ENCODE peak calls at places on chromosomes 5 and 9, in nine cellular contexts. One of them, this sample, is unnamed.

GRCh38 chr5:137997726-137998213 is 35.1 kb downstream of the FAM13B start:
- DNase-seq in IMR-90: peak
- DNase-seq in epithelial cell of esophagus: no peak
- DNase-seq in AG09319: no peak
- DNase-seq in CD4-positive, alpha-beta T cell: no peak
- DNase-seq in fibroblast of lung: peak
- DNase-seq in H9: no peak
- DNase-seq in foreskin fibroblast: no peak
- DNase-seq in fibroblast of pulmonary artery: no peak
- DNase-seq in this sample: no peak

GRCh38 chr9:130459151-130459550 is 14.4 kb downstream of the ASS1 start:
- DNase-seq in IMR-90: peak
- DNase-seq in epithelial cell of esophagus: no peak
- DNase-seq in AG09319: no peak
- DNase-seq in CD4-positive, alpha-beta T cell: no peak
- DNase-seq in fibroblast of lung: no peak
- DNase-seq in H9: no peak
- DNase-seq in foreskin fibroblast: no peak
- DNase-seq in fibroblast of pulmonary artery: peak
- DNase-seq in this sample: no peak

GRCh38 chr9:10479172-10479571 is 133.6 kb downstream of the PTPRD start:
- DNase-seq in IMR-90: no peak
- DNase-seq in epithelial cell of esophagus: peak
- DNase-seq in AG09319: no peak
- DNase-seq in CD4-positive, alpha-beta T cell: no peak
- DNase-seq in fibroblast of lung: no peak
- DNase-seq in H9: no peak
- DNase-seq in foreskin fibroblast: no peak
- DNase-seq in fibroblast of pulmonary artery: no peak
- DNase-seq in this sample: no peak

GRCh38 chr5:144156767-144157171 is 13.7 kb downstream of the YIPF5 start:
- DNase-seq in IMR-90: peak
- DNase-seq in epithelial cell of esophagus: peak
- DNase-seq in AG09319: no peak
- DNase-seq in CD4-positive, alpha-beta T cell: no peak
- DNase-seq in fibroblast of lung: no peak
- DNase-seq in H9: no peak
- DNase-seq in foreskin fibroblast: peak
- DNase-seq in fibroblast of pulmonary artery: peak
- DNase-seq in this sample: no peak

GRCh38 chr5:126961702-126962101 is 68.7 kb downstream of the MARCHF3 start:
- DNase-seq in IMR-90: peak
- DNase-seq in epithelial cell of esophagus: peak
- DNase-seq in AG09319: peak
- DNase-seq in CD4-positive, alpha-beta T cell: no peak
- DNase-seq in fibroblast of lung: peak
- DNase-seq in H9: no peak
- DNase-seq in foreskin fibroblast: peak
- DNase-seq in fibroblast of pulmonary artery: peak
- DNase-seq in this sample: no peak

GRCh38 chr9:15115702-15116639 is 191.0 kb downstream of the TTC39B start:
- DNase-seq in IMR-90: no peak
- DNase-seq in epithelial cell of esophagus: no peak
- DNase-seq in AG09319: no peak
- DNase-seq in CD4-positive, alpha-beta T cell: no peak
- DNase-seq in fibroblast of lung: peak
- DNase-seq in H9: no peak
- DNase-seq in foreskin fibroblast: peak
- DNase-seq in fibroblast of pulmonary artery: no peak
- DNase-seq in this sample: no peak

GRCh38 chr5:171272996-171273970 is 35.8 kb upstream of the TLX3 start:
- DNase-seq in IMR-90: peak
- DNase-seq in epithelial cell of esophagus: peak
- DNase-seq in AG09319: no peak
- DNase-seq in CD4-positive, alpha-beta T cell: no peak
- DNase-seq in fibroblast of lung: peak
- DNase-seq in H9: peak
- DNase-seq in foreskin fibroblast: peak
- DNase-seq in fibroblast of pulmonary artery: peak
- DNase-seq in this sample: peak

GRCh38 chr9:77834898-77835505 is 186.9 kb upstream of the GNA14 start:
- DNase-seq in IMR-90: no peak
- DNase-seq in epithelial cell of esophagus: no peak
- DNase-seq in AG09319: no peak
- DNase-seq in CD4-positive, alpha-beta T cell: no peak
- DNase-seq in fibroblast of lung: no peak
- DNase-seq in H9: no peak
- DNase-seq in foreskin fibroblast: no peak
- DNase-seq in fibroblast of pulmonary artery: no peak
- DNase-seq in this sample: no peak

GRCh38 chr5:135739383-135739961 is 95.0 kb upstream of the SLC25A48 start:
- DNase-seq in IMR-90: no peak
- DNase-seq in epithelial cell of esophagus: peak
- DNase-seq in AG09319: no peak
- DNase-seq in CD4-positive, alpha-beta T cell: no peak
- DNase-seq in fibroblast of lung: peak
- DNase-seq in H9: peak
- DNase-seq in foreskin fibroblast: peak
- DNase-seq in fibroblast of pulmonary artery: no peak
- DNase-seq in this sample: no peak

GRCh38 chr9:98455957-98456621 is 200.6 kb upstream of the TBC1D2 start:
- DNase-seq in IMR-90: peak
- DNase-seq in epithelial cell of esophagus: peak
- DNase-seq in AG09319: no peak
- DNase-seq in CD4-positive, alpha-beta T cell: no peak
- DNase-seq in fibroblast of lung: peak
- DNase-seq in H9: no peak
- DNase-seq in foreskin fibroblast: peak
- DNase-seq in fibroblast of pulmonary artery: peak
- DNase-seq in this sample: no peak

GRCh38 chr5:89327621-89328020 is 444.6 kb upstream of the MEF2C start:
- DNase-seq in IMR-90: no peak
- DNase-seq in epithelial cell of esophagus: no peak
- DNase-seq in AG09319: no peak
- DNase-seq in CD4-positive, alpha-beta T cell: no peak
- DNase-seq in fibroblast of lung: peak
- DNase-seq in H9: no peak
- DNase-seq in foreskin fibroblast: peak
- DNase-seq in fibroblast of pulmonary artery: no peak
- DNase-seq in this sample: no peak

GRCh38 chr5:133319905-133320520 is 268.2 kb downstream of the HSPA4 start:
- DNase-seq in IMR-90: no peak
- DNase-seq in epithelial cell of esophagus: peak
- DNase-seq in AG09319: no peak
- DNase-seq in CD4-positive, alpha-beta T cell: no peak
- DNase-seq in fibroblast of lung: no peak
- DNase-seq in H9: no peak
- DNase-seq in foreskin fibroblast: no peak
- DNase-seq in fibroblast of pulmonary artery: peak
- DNase-seq in this sample: no peak
- TF ChIP-seq CTCF in IMR-90: peak
- TF ChIP-seq CTCF in epithelial cell of esophagus: peak
- TF ChIP-seq CTCF in AG09319: no peak
- TF ChIP-seq CTCF in CD4-positive, alpha-beta T cell: no peak
- TF ChIP-seq CTCF in fibroblast of lung: no peak
- TF ChIP-seq CTCF in H9: peak
- TF ChIP-seq CTCF in foreskin fibroblast: no peak
- TF ChIP-seq CTCF in fibroblast of pulmonary artery: peak
- TF ChIP-seq CTCF in this sample: peak

DNA sequence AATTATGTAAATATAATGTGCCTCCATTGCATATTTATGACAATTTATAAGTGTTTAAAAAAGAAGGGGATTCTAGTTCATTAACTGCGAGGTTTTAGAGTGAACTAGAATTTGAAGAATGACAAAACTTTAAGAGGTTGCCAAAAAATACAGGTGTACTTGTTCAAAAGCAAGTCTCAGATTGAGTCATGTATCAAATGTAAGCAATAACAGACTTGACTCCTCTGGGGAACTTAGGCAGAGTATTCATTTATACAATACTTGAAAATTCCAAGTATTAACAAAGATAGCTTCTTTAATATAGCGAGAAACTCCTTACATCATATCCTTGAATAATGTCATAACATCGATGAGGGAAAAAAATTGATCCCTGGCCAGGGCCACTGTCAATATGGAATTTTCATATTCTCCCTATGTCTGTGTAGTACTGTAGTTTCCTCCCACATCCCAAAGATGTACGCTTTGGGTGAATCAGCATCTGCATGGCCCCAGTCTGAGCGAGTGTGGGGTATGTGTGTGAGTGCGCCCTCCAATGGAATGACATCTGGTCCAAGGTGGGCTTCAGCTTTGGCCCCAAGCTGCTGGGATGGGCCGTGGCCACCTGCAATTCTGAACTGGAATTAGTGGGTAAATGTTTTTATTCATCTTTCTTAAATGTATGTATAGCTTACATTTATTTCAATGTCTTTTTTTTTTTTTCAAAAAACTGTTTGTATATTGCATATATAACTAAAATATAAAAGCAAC is 70.1 kb downstream of the RIC1 start:
- DNase-seq in IMR-90: peak
- DNase-seq in epithelial cell of esophagus: peak
- DNase-seq in AG09319: no peak
- DNase-seq in CD4-positive, alpha-beta T cell: no peak
- DNase-seq in fibroblast of lung: peak
- DNase-seq in H9: no peak
- DNase-seq in foreskin fibroblast: peak
- DNase-seq in fibroblast of pulmonary artery: peak
- DNase-seq in this sample: no peak
- TF ChIP-seq CTCF in IMR-90: no peak
- TF ChIP-seq CTCF in epithelial cell of esophagus: no peak
- TF ChIP-seq CTCF in AG09319: no peak
- TF ChIP-seq CTCF in CD4-positive, alpha-beta T cell: no peak
- TF ChIP-seq CTCF in fibroblast of lung: no peak
- TF ChIP-seq CTCF in H9: no peak
- TF ChIP-seq CTCF in foreskin fibroblast: no peak
- TF ChIP-seq CTCF in fibroblast of pulmonary artery: no peak
- TF ChIP-seq CTCF in this sample: no peak

GRCh38 chr5:123360910-123361309 is 62.3 kb downstream of the CEP120 start:
- DNase-seq in IMR-90: no peak
- DNase-seq in epithelial cell of esophagus: no peak
- DNase-seq in AG09319: no peak
- DNase-seq in CD4-positive, alpha-beta T cell: no peak
- DNase-seq in fibroblast of lung: no peak
- DNase-seq in H9: no peak
- DNase-seq in foreskin fibroblast: no peak
- DNase-seq in fibroblast of pulmonary artery: no peak
- DNase-seq in this sample: no peak

GRCh38 chr5:123367739-123368138 is 55.5 kb downstream of the CEP120 start:
- DNase-seq in IMR-90: peak
- DNase-seq in epithelial cell of esophagus: peak
- DNase-seq in AG09319: no peak
- DNase-seq in CD4-positive, alpha-beta T cell: no peak
- DNase-seq in fibroblast of lung: peak
- DNase-seq in H9: no peak
- DNase-seq in foreskin fibroblast: peak
- DNase-seq in fibroblast of pulmonary artery: peak
- DNase-seq in this sample: no peak

GRCh38 chr5:123359866-123360569 is 63.2 kb downstream of the CEP120 start:
- DNase-seq in IMR-90: no peak
- DNase-seq in epithelial cell of esophagus: no peak
- DNase-seq in AG09319: peak
- DNase-seq in CD4-positive, alpha-beta T cell: no peak
- DNase-seq in fibroblast of lung: peak
- DNase-seq in H9: no peak
- DNase-seq in foreskin fibroblast: peak
- DNase-seq in fibroblast of pulmonary artery: no peak
- DNase-seq in this sample: no peak

GRCh38 chr5:123365163-123365562 is 58.0 kb downstream of the CEP120 start:
- DNase-seq in IMR-90: peak
- DNase-seq in epithelial cell of esophagus: no peak
- DNase-seq in AG09319: no peak
- DNase-seq in CD4-positive, alpha-beta T cell: no peak
- DNase-seq in fibroblast of lung: peak
- DNase-seq in H9: no peak
- DNase-seq in foreskin fibroblast: no peak
- DNase-seq in fibroblast of pulmonary artery: peak
- DNase-seq in this sample: no peak

DNA sequence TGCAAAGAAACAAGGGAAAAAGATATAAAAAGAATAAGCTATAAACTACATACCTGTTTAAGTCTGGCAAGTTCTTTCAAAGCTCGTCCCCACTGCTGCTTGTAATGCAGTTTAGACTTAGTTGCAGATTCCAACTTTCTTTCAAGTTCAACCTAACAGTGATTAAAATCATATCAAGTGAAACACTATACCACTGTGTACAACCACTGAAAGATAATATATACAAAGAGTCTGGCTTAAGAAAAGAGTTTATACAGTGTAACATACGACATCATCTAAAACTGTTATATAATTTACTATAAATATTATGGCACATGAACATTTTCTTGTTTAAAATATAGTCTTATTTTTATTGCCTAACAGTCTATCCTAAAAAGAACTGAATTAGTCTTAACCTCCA is 58.8 kb downstream of the CEP120 start:
- DNase-seq in IMR-90: peak
- DNase-seq in epithelial cell of esophagus: no peak
- DNase-seq in AG09319: no peak
- DNase-seq in CD4-positive, alpha-beta T cell: no peak
- DNase-seq in fibroblast of lung: peak
- DNase-seq in H9: no peak
- DNase-seq in foreskin fibroblast: no peak
- DNase-seq in fibroblast of pulmonary artery: no peak
- DNase-seq in this sample: no peak
- TF ChIP-seq CTCF in IMR-90: no peak
- TF ChIP-seq CTCF in epithelial cell of esophagus: no peak
- TF ChIP-seq CTCF in AG09319: no peak
- TF ChIP-seq CTCF in CD4-positive, alpha-beta T cell: no peak
- TF ChIP-seq CTCF in fibroblast of lung: no peak
- TF ChIP-seq CTCF in H9: no peak
- TF ChIP-seq CTCF in foreskin fibroblast: no peak
- TF ChIP-seq CTCF in fibroblast of pulmonary artery: no peak
- TF ChIP-seq CTCF in this sample: no peak

GRCh38 chr5:112247930-112248329 is 171.1 kb downstream of the EPB41L4A start:
- DNase-seq in IMR-90: no peak
- DNase-seq in epithelial cell of esophagus: no peak
- DNase-seq in AG09319: no peak
- DNase-seq in CD4-positive, alpha-beta T cell: no peak
- DNase-seq in fibroblast of lung: no peak
- DNase-seq in H9: no peak
- DNase-seq in foreskin fibroblast: no peak
- DNase-seq in fibroblast of pulmonary artery: no peak
- DNase-seq in this sample: no peak

GRCh38 chr5:112240011-112240410 is 179.1 kb downstream of the EPB41L4A start:
- DNase-seq in IMR-90: peak
- DNase-seq in epithelial cell of esophagus: no peak
- DNase-seq in AG09319: no peak
- DNase-seq in CD4-positive, alpha-beta T cell: no peak
- DNase-seq in fibroblast of lung: peak
- DNase-seq in H9: no peak
- DNase-seq in foreskin fibroblast: no peak
- DNase-seq in fibroblast of pulmonary artery: no peak
- DNase-seq in this sample: peak

GRCh38 chr5:112248643-112249042 is 170.4 kb downstream of the EPB41L4A start:
- DNase-seq in IMR-90: no peak
- DNase-seq in epithelial cell of esophagus: no peak
- DNase-seq in AG09319: no peak
- DNase-seq in CD4-positive, alpha-beta T cell: no peak
- DNase-seq in fibroblast of lung: no peak
- DNase-seq in H9: no peak
- DNase-seq in foreskin fibroblast: no peak
- DNase-seq in fibroblast of pulmonary artery: no peak
- DNase-seq in this sample: no peak

GRCh38 chr5:112250551-112250950 is 168.5 kb downstream of the EPB41L4A start:
- DNase-seq in IMR-90: no peak
- DNase-seq in epithelial cell of esophagus: no peak
- DNase-seq in AG09319: no peak
- DNase-seq in CD4-positive, alpha-beta T cell: no peak
- DNase-seq in fibroblast of lung: no peak
- DNase-seq in H9: no peak
- DNase-seq in foreskin fibroblast: no peak
- DNase-seq in fibroblast of pulmonary artery: no peak
- DNase-seq in this sample: no peak

GRCh38 chr5:112245616-112246015 is 173.5 kb downstream of the EPB41L4A start:
- DNase-seq in IMR-90: no peak
- DNase-seq in epithelial cell of esophagus: no peak
- DNase-seq in AG09319: no peak
- DNase-seq in CD4-positive, alpha-beta T cell: no peak
- DNase-seq in fibroblast of lung: no peak
- DNase-seq in H9: peak
- DNase-seq in foreskin fibroblast: no peak
- DNase-seq in fibroblast of pulmonary artery: no peak
- DNase-seq in this sample: no peak
- TF ChIP-seq CTCF in IMR-90: no peak
- TF ChIP-seq CTCF in epithelial cell of esophagus: no peak
- TF ChIP-seq CTCF in AG09319: no peak
- TF ChIP-seq CTCF in CD4-positive, alpha-beta T cell: no peak
- TF ChIP-seq CTCF in fibroblast of lung: no peak
- TF ChIP-seq CTCF in H9: peak
- TF ChIP-seq CTCF in foreskin fibroblast: no peak
- TF ChIP-seq CTCF in fibroblast of pulmonary artery: no peak
- TF ChIP-seq CTCF in this sample: no peak

This sample was measured in Calu3.